ENCODE peak calls at places on chromosomes 7 and 10, in four cellular contexts. F is PC-3, A is HCT116, D is hepatocyte. K is an unnamed sample. For H3K4me1, the result is how much of the 10 kb centered on the place peaks cover.

GRCh38 chr10:83108565-83109333 is 1030.6 kb upstream of the GHITM start:
- DNase-seq in F (no peak), A (no peak), D (no peak), K (no peak)

GRCh38 chr7:140923358-140924006 is 1.2 kb downstream of the BRAF start:
- DNase-seq in F (peak), A (no peak), D (peak), K (peak)

GRCh38 chr7:103988468-103989199 is 824 bp downstream of the RELN start:
- DNase-seq in F (no peak), A (no peak), D (peak), K (no peak)

GRCh38 chr7:15330943-15331342 is 230.9 kb downstream of the AGMO start:
- DNase-seq in F (no peak), A (no peak), D (no peak), K (no peak)

GRCh38 chr7:157088136-157088535 is 50.6 kb upstream of the UBE3C start:
- DNase-seq in F (no peak), A (no peak), D (no peak), K (no peak)

GRCh38 chr7:26944486-26944885 is 80.1 kb upstream of the SKAP2 start:
- DNase-seq in F (no peak), A (no peak), D (no peak), K (no peak)

GRCh38 chr7:28573059-28573553 is 160.8 kb downstream of the CREB5 start:
- DNase-seq in F (peak), A (no peak), D (no peak), K (peak)

GRCh38 chr7:157011333-157012112 is 1.1 kb upstream of the MNX1 start:
- DNase-seq in F (peak), A (no peak), D (no peak), K (no peak)

GRCh38 chr10:91909178-91909677 is at the start of gene FGFBP3:
- DNase-seq in F (peak), A (peak), D (peak), K (peak)

GRCh38 chr7:99437946-99438572 is 539 bp downstream of the PTCD1 start:
- DNase-seq in F (no peak), A (no peak), D (peak), K (no peak)

GRCh38 chr7:4209126-4209525 is 473.0 kb upstream of the FOXK1 start:
- DNase-seq in F (no peak), A (no peak), D (no peak), K (no peak)

GRCh38 chr7:123746055-123746454 is 2.7 kb downstream of the WASL start:
- DNase-seq in F (no peak), A (no peak), D (no peak), K (no peak)
- H3K4me1 ChIP-seq in F (under half), A (under half), D (under half), K (under half)

GRCh38 chr10:124446830-124447740 is 2.8 kb downstream of the NKX1-2 start:
- DNase-seq in F (no peak), A (no peak), D (no peak), K (no peak)

GRCh38 chr10:124449170-124450009 is 445 bp downstream of the NKX1-2 start:
- DNase-seq in F (peak), A (no peak), D (no peak), K (peak)

GRCh38 chr10:124448696-124449169 is 1.1 kb downstream of the NKX1-2 start:
- DNase-seq in F (no peak), A (no peak), D (no peak), K (no peak)

GRCh38 chr10:124450010-124450782 is at the start of gene NKX1-2:
- DNase-seq in F (no peak), A (peak), D (peak), K (no peak)

GRCh38 chr10:124447741-124448466 is 1.9 kb downstream of the NKX1-2 start:
- DNase-seq in F (no peak), A (no peak), D (peak), K (no peak)
- TF ChIP-seq EZH2 in F (no peak), A (no peak), D (peak), K (no peak)

GRCh38 chr7:7178081-7178480 is 4.3 kb upstream of the C1GALT1 start:
- DNase-seq in F (peak), A (no peak), D (peak), K (peak)

GRCh38 chr7:7178906-7179305 is 3.4 kb upstream of the C1GALT1 start:
- DNase-seq in F (peak), A (no peak), D (no peak), K (peak)

GRCh38 chr7:7177044-7177517 is 5.3 kb upstream of the C1GALT1 start:
- DNase-seq in F (peak), A (peak), D (peak), K (peak)

GRCh38 chr7:7175075-7175695 is 7.2 kb upstream of the C1GALT1 start:
- DNase-seq in F (no peak), A (no peak), D (no peak), K (no peak)

GRCh38 chr7:7176421-7177043 is 5.8 kb upstream of the C1GALT1 start:
- DNase-seq in F (peak), A (peak), D (peak), K (peak)
- H3K4me1 ChIP-seq in F (under half), A (under half), D (under half), K (under half)

DNA sequence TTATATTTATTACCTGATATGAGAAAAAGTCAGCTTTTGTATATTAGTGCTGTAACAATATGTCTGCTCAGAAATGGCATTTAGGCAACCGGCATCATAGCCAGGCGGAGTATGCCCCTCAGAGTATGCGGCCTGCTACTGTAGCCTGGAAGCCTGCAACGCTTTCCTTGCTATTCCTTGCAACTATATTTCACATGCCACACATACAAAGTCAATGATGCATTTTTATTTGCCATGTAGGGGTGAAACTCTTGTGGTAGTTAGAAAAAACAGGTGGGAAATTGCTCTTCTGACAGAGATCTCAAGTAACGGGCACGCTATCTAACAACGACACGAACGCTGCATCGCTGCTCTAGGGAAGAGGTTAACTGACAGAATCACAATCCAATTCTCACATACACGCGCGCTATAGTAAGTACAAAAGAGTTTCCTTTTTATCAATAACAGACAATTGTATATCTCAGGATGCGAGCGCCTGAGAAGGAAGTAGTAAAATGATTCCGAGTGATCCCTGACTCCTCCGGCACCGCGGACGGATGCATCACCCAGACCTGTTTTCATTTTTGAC is 5.9 kb downstream of the EBF3 start:
- DNase-seq in F (no peak), A (no peak), D (no peak), K (no peak)
- TF ChIP-seq EZH2 in F (no peak), A (no peak), D (no peak), K (no peak)

DNA sequence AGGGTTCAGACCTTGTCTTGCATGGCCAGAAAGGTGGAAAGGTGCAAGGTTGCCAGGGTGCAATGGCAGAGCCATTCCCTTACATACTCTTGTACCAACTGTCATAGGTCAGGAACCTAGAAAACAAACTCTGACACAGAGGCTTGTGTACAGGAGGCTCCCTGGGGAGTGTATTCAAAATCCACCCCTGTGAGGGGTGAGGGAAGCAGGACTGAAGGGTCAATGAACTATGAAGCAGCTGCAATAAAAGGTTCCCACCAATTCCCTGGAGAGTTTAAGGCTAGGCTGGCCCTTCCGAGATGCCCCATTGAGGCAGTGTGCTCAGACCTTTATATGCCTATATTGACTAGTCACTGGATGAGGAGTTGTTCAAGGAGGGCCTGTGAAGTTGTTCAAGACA is 13.9 kb upstream of the CUZD1 start:
- DNase-seq in F (no peak), A (no peak), D (no peak), K (no peak)
- H3K4me1 ChIP-seq in F (half or more), A (under half), D (under half), K (under half)

DNA sequence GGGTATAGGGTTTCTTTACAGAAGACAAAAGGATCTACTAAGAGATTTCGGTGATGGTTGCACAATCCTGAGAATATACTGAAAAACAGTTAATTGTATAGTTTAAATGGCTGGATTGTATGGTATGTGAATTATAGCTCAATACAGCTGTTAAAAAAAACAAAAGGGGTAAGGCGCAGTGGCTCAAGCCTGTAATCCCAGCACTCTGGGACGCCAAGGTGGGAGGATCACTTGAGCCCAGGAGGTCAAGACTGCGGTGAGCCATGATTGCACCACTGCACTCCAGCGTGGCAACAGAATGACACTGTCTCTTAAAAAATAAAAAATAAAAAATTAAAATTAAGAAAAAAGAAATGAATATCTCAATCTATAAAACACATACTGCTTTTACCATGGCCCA is 18.5 kb downstream of the ESYT2 start:
- DNase-seq in F (no peak), A (no peak), D (no peak), K (no peak)
- TF ChIP-seq EZH2 in F (no peak), A (no peak), D (no peak), K (no peak)

DNA sequence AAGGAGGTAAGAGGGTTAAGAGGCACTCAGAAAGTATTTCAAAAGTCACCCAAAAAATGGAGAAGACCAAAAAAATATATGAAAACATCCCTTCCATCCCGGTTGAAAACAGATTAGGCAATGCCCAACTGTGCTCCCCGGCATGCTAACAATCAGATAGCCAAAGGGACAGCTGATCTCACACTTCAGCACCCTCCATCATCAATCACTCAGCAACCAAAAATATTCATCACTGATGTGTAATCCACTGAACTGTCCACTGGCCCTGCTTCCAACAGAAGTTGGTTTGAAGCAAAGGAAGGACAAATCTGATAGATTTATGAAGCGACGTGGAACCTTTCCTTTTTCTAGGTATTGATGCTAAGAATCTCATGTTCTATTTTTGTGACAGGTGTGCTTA is 206.3 kb downstream of the TNS3 start:
- DNase-seq in F (no peak), A (no peak), D (no peak), K (no peak)
- H3K4me1 ChIP-seq in F (under half), A (under half), D (under half), K (under half)

K was measured in PC-9.